ENCODE peak calls at places on chromosomes 7 and 10, in seven cellular contexts. S is ascending aorta, D is astrocyte, B is HL-60, M is cardiac muscle cell, K is GM10248, X is psoas muscle. J is an unnamed sample.
A peak's percentile ranks its signal among the peaks of the same experiment; 100 is the strongest.

GRCh38 chr10:133141963-133142350 is 18.1 kb upstream of the KNDC1 start:
- DNase-seq in K (no peak), B (no peak), D (no peak), X (no peak), S (no peak), M (no peak), J (no peak)

GRCh38 chr7:128362670-128363069 is 1.2 kb upstream of the PRRT4 start:
- DNase-seq in X (no peak), M (no peak), S (no peak), K (no peak), B (no peak), D (peak; percentile 66), J (no peak)

GRCh38 chr7:15784694-15785030 is 98.2 kb upstream of the MEOX2 start:
- DNase-seq in S (no peak), K (no peak), M (no peak), X (no peak), B (no peak), D (no peak), J (no peak)

GRCh38 chr7:25949672-25950487 is 202.1 kb upstream of the NFE2L3 start:
- DNase-seq in X (no peak), K (peak; percentile 29), M (peak; percentile 71), B (no peak), S (no peak), D (no peak), J (no peak)

GRCh38 chr10:48383393-48383792 is 76.9 kb downstream of the MAPK8 start:
- DNase-seq in M (no peak), K (no peak), B (no peak), S (no peak), X (no peak), D (peak; percentile 34), J (no peak)

GRCh38 chr7:154835924-154836529 is 166.9 kb downstream of the PAXIP1 start:
- DNase-seq in D (no peak), B (no peak), S (no peak), M (no peak), X (no peak), K (no peak), J (no peak)

GRCh38 chr10:51763746-51764145 is 64.4 kb upstream of the CSTF2T start:
- DNase-seq in D (no peak), B (no peak), M (no peak), X (no peak), K (no peak), S (no peak), J (no peak)

GRCh38 chr10:127563718-127564553 is 14.8 kb downstream of the NPS start:
- DNase-seq in B (peak; percentile 4), S (no peak), D (no peak), M (peak; percentile 20), X (peak; percentile 18), K (peak; percentile 41), J (peak; percentile 55)

GRCh38 chr10:44731271-44731670 is 179.9 kb upstream of the TMEM72 start:
- DNase-seq in B (no peak), K (no peak), D (no peak), S (no peak), X (no peak), M (no peak), J (no peak)

GRCh38 chr7:91953618-91954017 is 13.0 kb downstream of the AKAP9 start:
- DNase-seq in M (no peak), S (no peak), D (no peak), K (no peak), X (no peak), B (no peak), J (peak; percentile 20)

GRCh38 chr10:97222346-97222961 is 36.7 kb upstream of the SLIT1 start:
- DNase-seq in K (no peak), B (peak; percentile 49), M (peak; percentile 87), D (no peak), S (no peak), X (no peak), J (no peak)

GRCh38 chr10:131477457-131478205 is 166.1 kb upstream of the TCERG1L start:
- DNase-seq in M (no peak), B (no peak), X (no peak), D (no peak), S (no peak), K (no peak), J (no peak)

GRCh38 chr10:42475168-42476098 is 162.9 kb downstream of the ZNF33B start:
- DNase-seq in B (no peak), M (no peak), K (no peak), D (no peak), S (no peak), X (peak; percentile 14), J (no peak)

GRCh38 chr10:127033569-127034175 is 128.4 kb downstream of the DOCK1 start:
- DNase-seq in M (no peak), S (no peak), X (no peak), B (no peak), K (no peak), D (no peak), J (no peak)

GRCh38 chr10:124294811-124295770 is 123.6 kb downstream of the OAT start:
- DNase-seq in D (no peak), B (no peak), S (peak; percentile 53), X (no peak), M (no peak), K (no peak), J (no peak)

GRCh38 chr7:20310963-20311742 is 19.5 kb upstream of the ITGB8 start:
- DNase-seq in D (no peak), B (no peak), S (no peak), M (peak; percentile 22), X (no peak), K (no peak), J (peak; percentile 2)

GRCh38 chr10:91856637-91857036 is 52.6 kb downstream of the FGFBP3 start:
- DNase-seq in D (no peak), B (no peak), S (no peak), M (peak; percentile 55), X (no peak), K (no peak), J (peak; percentile 26)
- TF ChIP-seq CTCF in D (no peak), B (no peak), S (no peak), M (peak; percentile 40), X (no peak), K (no peak), J (peak; percentile 36)

DNA sequence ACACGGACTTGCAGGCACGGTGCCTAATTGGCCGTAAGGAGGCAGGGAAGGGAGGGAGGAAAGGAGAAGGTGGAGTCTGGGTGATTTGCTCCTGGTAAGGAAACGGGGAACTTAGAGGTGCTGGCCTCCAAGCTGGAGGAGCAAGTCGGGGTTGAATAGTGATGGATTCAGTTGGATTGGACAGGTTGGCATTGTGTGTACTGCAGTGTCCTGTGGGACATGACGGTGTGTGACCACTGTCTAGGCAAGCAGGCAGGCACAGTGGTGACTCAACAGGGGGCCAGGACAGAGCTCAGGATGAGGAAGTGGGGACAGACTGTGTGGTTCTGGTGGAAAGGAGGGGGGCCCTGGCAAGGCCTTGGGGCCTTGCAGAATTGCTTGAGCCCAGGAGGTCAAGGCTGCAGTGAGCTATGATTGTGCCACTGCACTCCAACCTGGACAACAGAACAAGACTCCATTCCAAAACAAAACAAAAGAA is 48.8 kb downstream of the COL26A1 start:
- DNase-seq in X (peak; percentile 16), B (peak; percentile 78), D (no peak), M (no peak), K (no peak), S (no peak), J (no peak)
- TF ChIP-seq CTCF in X (no peak), B (no peak), D (no peak), M (no peak), K (no peak), S (no peak), J (peak; percentile 17)

GRCh38 chr10:3239920-3240909 is 67.6 kb upstream of the PITRM1 start:
- DNase-seq in D (no peak), B (no peak), S (no peak), M (no peak), K (no peak), X (no peak), J (no peak)
- TF ChIP-seq CTCF in D (no peak), B (no peak), S (no peak), M (no peak), K (no peak), X (no peak), J (peak; percentile 25)

DNA sequence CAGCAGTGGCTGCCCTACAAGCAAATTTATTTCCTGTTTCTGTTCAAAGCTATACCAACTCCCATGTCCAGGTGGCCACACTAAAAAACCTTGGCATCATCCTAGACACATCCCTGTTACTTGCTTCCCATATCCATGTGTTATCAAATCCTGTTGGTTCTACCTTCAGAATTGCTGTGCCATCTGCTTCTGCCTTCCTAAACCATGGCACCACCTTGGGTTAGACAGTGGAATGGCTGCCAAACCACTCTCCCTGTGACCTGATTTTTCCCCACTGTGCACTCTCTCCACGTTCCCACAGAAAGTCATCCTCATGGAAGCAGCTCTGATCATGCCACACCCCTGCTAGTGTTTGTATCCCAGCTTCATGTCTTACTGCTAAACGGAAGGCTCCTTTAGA is 697.6 kb upstream of the GALNT17 start:
- DNase-seq in M (no peak), S (no peak), X (no peak), D (no peak), K (no peak), B (no peak), J (no peak)
- TF ChIP-seq CTCF in M (no peak), S (peak; percentile 7), X (no peak), D (no peak), K (no peak), B (no peak), J (no peak)

GRCh38 chr7:32605032-32605431 is 109.7 kb downstream of the AVL9 start:
- DNase-seq in X (no peak), S (no peak), D (no peak), B (no peak), M (no peak), K (no peak), J (no peak)

GRCh38 chr7:32602470-32602869 is 107.2 kb downstream of the AVL9 start:
- DNase-seq in M (no peak), D (no peak), B (no peak), X (no peak), K (no peak), S (no peak), J (no peak)
- TF ChIP-seq CTCF in M (no peak), D (no peak), B (no peak), X (no peak), K (no peak), S (no peak), J (no peak)